ENCODE peak calls at places on chromosomes 1 and 21, in five cellular contexts. One of them, this sample, is unnamed.

GRCh38 chr1:221663321-221663720 is 78.6 kb downstream of the DUSP10 start:
- DNase-seq in activated CD8-positive, alpha-beta memory T cell treated with anti-CD3 and anti-CD28 coated beads, Interleukin-2, amount 10 ng/mL, durations not matched to agents 7 days and 5 days: no peak
- DNase-seq in RKO: no peak
- DNase-seq in endothelial cell: no peak
- DNase-seq in activated CD4-positive, alpha-beta T cell treated with anti-CD3 and anti-CD28 coated beads for 4 hours: no peak
- DNase-seq in this sample: no peak

GRCh38 chr1:63821650-63822049 is 47.8 kb downstream of the ROR1 start:
- DNase-seq in activated CD8-positive, alpha-beta memory T cell treated with anti-CD3 and anti-CD28 coated beads, Interleukin-2, amount 10 ng/mL, durations not matched to agents 7 days and 5 days: no peak
- DNase-seq in RKO: no peak
- DNase-seq in endothelial cell: no peak
- DNase-seq in activated CD4-positive, alpha-beta T cell treated with anti-CD3 and anti-CD28 coated beads for 4 hours: no peak
- DNase-seq in this sample: no peak

GRCh38 chr1:8562881-8563865 is 245.3 kb downstream of the SLC45A1 start:
- DNase-seq in activated CD8-positive, alpha-beta memory T cell treated with anti-CD3 and anti-CD28 coated beads, Interleukin-2, amount 10 ng/mL, durations not matched to agents 7 days and 5 days: no peak
- DNase-seq in RKO: no peak
- DNase-seq in endothelial cell: no peak
- DNase-seq in activated CD4-positive, alpha-beta T cell treated with anti-CD3 and anti-CD28 coated beads for 4 hours: no peak
- DNase-seq in this sample: no peak

GRCh38 chr1:53728196-53728595 is 10.8 kb downstream of the GLIS1 start:
- DNase-seq in activated CD8-positive, alpha-beta memory T cell treated with anti-CD3 and anti-CD28 coated beads, Interleukin-2, amount 10 ng/mL, durations not matched to agents 7 days and 5 days: no peak
- DNase-seq in RKO: no peak
- DNase-seq in endothelial cell: no peak
- DNase-seq in activated CD4-positive, alpha-beta T cell treated with anti-CD3 and anti-CD28 coated beads for 4 hours: no peak
- DNase-seq in this sample: no peak

GRCh38 chr21:43991447-43991991 is 20.6 kb upstream of the TRAPPC10 start:
- DNase-seq in activated CD8-positive, alpha-beta memory T cell treated with anti-CD3 and anti-CD28 coated beads, Interleukin-2, amount 10 ng/mL, durations not matched to agents 7 days and 5 days: no peak
- DNase-seq in RKO: no peak
- DNase-seq in endothelial cell: no peak
- DNase-seq in activated CD4-positive, alpha-beta T cell treated with anti-CD3 and anti-CD28 coated beads for 4 hours: no peak
- DNase-seq in this sample: no peak

GRCh38 chr1:159428536-159428935 is 3.5 kb upstream of the OR10J4 start:
- DNase-seq in activated CD8-positive, alpha-beta memory T cell treated with anti-CD3 and anti-CD28 coated beads, Interleukin-2, amount 10 ng/mL, durations not matched to agents 7 days and 5 days: no peak
- DNase-seq in RKO: no peak
- DNase-seq in endothelial cell: no peak
- DNase-seq in activated CD4-positive, alpha-beta T cell treated with anti-CD3 and anti-CD28 coated beads for 4 hours: no peak
- DNase-seq in this sample: no peak

GRCh38 chr1:183218981-183219621 is 33.0 kb downstream of the LAMC2 start:
- DNase-seq in activated CD8-positive, alpha-beta memory T cell treated with anti-CD3 and anti-CD28 coated beads, Interleukin-2, amount 10 ng/mL, durations not matched to agents 7 days and 5 days: peak
- DNase-seq in RKO: no peak
- DNase-seq in endothelial cell: peak
- DNase-seq in activated CD4-positive, alpha-beta T cell treated with anti-CD3 and anti-CD28 coated beads for 4 hours: peak
- DNase-seq in this sample: no peak

GRCh38 chr1:48338257-48338656 is 115.7 kb downstream of the SLC5A9 start:
- DNase-seq in activated CD8-positive, alpha-beta memory T cell treated with anti-CD3 and anti-CD28 coated beads, Interleukin-2, amount 10 ng/mL, durations not matched to agents 7 days and 5 days: no peak
- DNase-seq in RKO: no peak
- DNase-seq in endothelial cell: no peak
- DNase-seq in activated CD4-positive, alpha-beta T cell treated with anti-CD3 and anti-CD28 coated beads for 4 hours: no peak
- DNase-seq in this sample: no peak

GRCh38 chr1:198929961-198930599 is 291.2 kb downstream of the PTPRC start:
- DNase-seq in activated CD8-positive, alpha-beta memory T cell treated with anti-CD3 and anti-CD28 coated beads, Interleukin-2, amount 10 ng/mL, durations not matched to agents 7 days and 5 days: no peak
- DNase-seq in RKO: no peak
- DNase-seq in endothelial cell: no peak
- DNase-seq in activated CD4-positive, alpha-beta T cell treated with anti-CD3 and anti-CD28 coated beads for 4 hours: no peak
- DNase-seq in this sample: no peak

GRCh38 chr1:43934279-43934985 is 831 bp downstream of the ARTN start:
- DNase-seq in activated CD8-positive, alpha-beta memory T cell treated with anti-CD3 and anti-CD28 coated beads, Interleukin-2, amount 10 ng/mL, durations not matched to agents 7 days and 5 days: peak
- DNase-seq in RKO: peak
- DNase-seq in endothelial cell: peak
- DNase-seq in activated CD4-positive, alpha-beta T cell treated with anti-CD3 and anti-CD28 coated beads for 4 hours: peak
- DNase-seq in this sample: peak

GRCh38 chr1:210222288-210223006 is 10.1 kb upstream of the SERTAD4 start:
- DNase-seq in activated CD8-positive, alpha-beta memory T cell treated with anti-CD3 and anti-CD28 coated beads, Interleukin-2, amount 10 ng/mL, durations not matched to agents 7 days and 5 days: no peak
- DNase-seq in RKO: no peak
- DNase-seq in endothelial cell: no peak
- DNase-seq in activated CD4-positive, alpha-beta T cell treated with anti-CD3 and anti-CD28 coated beads for 4 hours: no peak
- DNase-seq in this sample: no peak

GRCh38 chr1:152026895-152027294 is 9.9 kb downstream of the S100A11 start:
- DNase-seq in activated CD8-positive, alpha-beta memory T cell treated with anti-CD3 and anti-CD28 coated beads, Interleukin-2, amount 10 ng/mL, durations not matched to agents 7 days and 5 days: no peak
- DNase-seq in RKO: no peak
- DNase-seq in endothelial cell: no peak
- DNase-seq in activated CD4-positive, alpha-beta T cell treated with anti-CD3 and anti-CD28 coated beads for 4 hours: no peak
- DNase-seq in this sample: no peak

GRCh38 chr21:15870819-15871218 is 141.0 kb downstream of the USP25 start:
- DNase-seq in activated CD8-positive, alpha-beta memory T cell treated with anti-CD3 and anti-CD28 coated beads, Interleukin-2, amount 10 ng/mL, durations not matched to agents 7 days and 5 days: no peak
- DNase-seq in RKO: no peak
- DNase-seq in endothelial cell: no peak
- DNase-seq in activated CD4-positive, alpha-beta T cell treated with anti-CD3 and anti-CD28 coated beads for 4 hours: no peak
- DNase-seq in this sample: no peak

GRCh38 chr1:38284953-38285352 is 238.4 kb upstream of the POU3F1 start:
- DNase-seq in activated CD8-positive, alpha-beta memory T cell treated with anti-CD3 and anti-CD28 coated beads, Interleukin-2, amount 10 ng/mL, durations not matched to agents 7 days and 5 days: no peak
- DNase-seq in RKO: no peak
- DNase-seq in endothelial cell: no peak
- DNase-seq in activated CD4-positive, alpha-beta T cell treated with anti-CD3 and anti-CD28 coated beads for 4 hours: no peak
- DNase-seq in this sample: no peak

GRCh38 chr1:151720974-151721787 is at the start of gene RIIAD1:
- DNase-seq in activated CD8-positive, alpha-beta memory T cell treated with anti-CD3 and anti-CD28 coated beads, Interleukin-2, amount 10 ng/mL, durations not matched to agents 7 days and 5 days: peak
- DNase-seq in RKO: no peak
- DNase-seq in endothelial cell: peak
- DNase-seq in activated CD4-positive, alpha-beta T cell treated with anti-CD3 and anti-CD28 coated beads for 4 hours: peak
- DNase-seq in this sample: peak

GRCh38 chr1:154598871-154599635 is 8.9 kb downstream of the ADAR start:
- DNase-seq in activated CD8-positive, alpha-beta memory T cell treated with anti-CD3 and anti-CD28 coated beads, Interleukin-2, amount 10 ng/mL, durations not matched to agents 7 days and 5 days: no peak
- DNase-seq in RKO: no peak
- DNase-seq in endothelial cell: no peak
- DNase-seq in activated CD4-positive, alpha-beta T cell treated with anti-CD3 and anti-CD28 coated beads for 4 hours: no peak
- DNase-seq in this sample: no peak

GRCh38 chr1:42379794-42380616 is 587 bp upstream of the RIMKLA start:
- DNase-seq in activated CD8-positive, alpha-beta memory T cell treated with anti-CD3 and anti-CD28 coated beads, Interleukin-2, amount 10 ng/mL, durations not matched to agents 7 days and 5 days: no peak
- DNase-seq in RKO: peak
- DNase-seq in endothelial cell: peak
- DNase-seq in activated CD4-positive, alpha-beta T cell treated with anti-CD3 and anti-CD28 coated beads for 4 hours: no peak
- DNase-seq in this sample: no peak

GRCh38 chr1:209335090-209335692 is 248.3 kb upstream of the CAMK1G start:
- DNase-seq in activated CD8-positive, alpha-beta memory T cell treated with anti-CD3 and anti-CD28 coated beads, Interleukin-2, amount 10 ng/mL, durations not matched to agents 7 days and 5 days: no peak
- DNase-seq in RKO: peak
- DNase-seq in endothelial cell: peak
- DNase-seq in activated CD4-positive, alpha-beta T cell treated with anti-CD3 and anti-CD28 coated beads for 4 hours: no peak
- DNase-seq in this sample: no peak

GRCh38 chr1:153649137-153649866 is 9.2 kb upstream of the SNAPIN start:
- DNase-seq in activated CD8-positive, alpha-beta memory T cell treated with anti-CD3 and anti-CD28 coated beads, Interleukin-2, amount 10 ng/mL, durations not matched to agents 7 days and 5 days: no peak
- DNase-seq in RKO: no peak
- DNase-seq in endothelial cell: no peak
- DNase-seq in activated CD4-positive, alpha-beta T cell treated with anti-CD3 and anti-CD28 coated beads for 4 hours: no peak
- DNase-seq in this sample: no peak

GRCh38 chr1:160807242-160807641 is 11.3 kb downstream of the LY9 start:
- DNase-seq in activated CD8-positive, alpha-beta memory T cell treated with anti-CD3 and anti-CD28 coated beads, Interleukin-2, amount 10 ng/mL, durations not matched to agents 7 days and 5 days: no peak
- DNase-seq in RKO: no peak
- DNase-seq in endothelial cell: no peak
- DNase-seq in activated CD4-positive, alpha-beta T cell treated with anti-CD3 and anti-CD28 coated beads for 4 hours: no peak
- DNase-seq in this sample: no peak

GRCh38 chr21:44301093-44301492 is 1.2 kb downstream of the PFKL start:
- DNase-seq in activated CD8-positive, alpha-beta memory T cell treated with anti-CD3 and anti-CD28 coated beads, Interleukin-2, amount 10 ng/mL, durations not matched to agents 7 days and 5 days: no peak
- DNase-seq in RKO: no peak
- DNase-seq in endothelial cell: no peak
- DNase-seq in activated CD4-positive, alpha-beta T cell treated with anti-CD3 and anti-CD28 coated beads for 4 hours: no peak
- DNase-seq in this sample: no peak

GRCh38 chr1:155093938-155094621 is 15.4 kb downstream of the EFNA3 start:
- DNase-seq in activated CD8-positive, alpha-beta memory T cell treated with anti-CD3 and anti-CD28 coated beads, Interleukin-2, amount 10 ng/mL, durations not matched to agents 7 days and 5 days: no peak
- DNase-seq in RKO: peak
- DNase-seq in endothelial cell: no peak
- DNase-seq in activated CD4-positive, alpha-beta T cell treated with anti-CD3 and anti-CD28 coated beads for 4 hours: no peak
- DNase-seq in this sample: peak

GRCh38 chr1:112501810-112502641 is 6.7 kb upstream of the WNT2B start:
- DNase-seq in activated CD8-positive, alpha-beta memory T cell treated with anti-CD3 and anti-CD28 coated beads, Interleukin-2, amount 10 ng/mL, durations not matched to agents 7 days and 5 days: peak
- DNase-seq in RKO: peak
- DNase-seq in endothelial cell: peak
- DNase-seq in activated CD4-positive, alpha-beta T cell treated with anti-CD3 and anti-CD28 coated beads for 4 hours: peak
- DNase-seq in this sample: peak

GRCh38 chr1:113021430-113022085 is 51.4 kb upstream of the LRIG2 start:
- DNase-seq in activated CD8-positive, alpha-beta memory T cell treated with anti-CD3 and anti-CD28 coated beads, Interleukin-2, amount 10 ng/mL, durations not matched to agents 7 days and 5 days: no peak
- DNase-seq in RKO: no peak
- DNase-seq in endothelial cell: no peak
- DNase-seq in activated CD4-positive, alpha-beta T cell treated with anti-CD3 and anti-CD28 coated beads for 4 hours: no peak
- DNase-seq in this sample: no peak

GRCh38 chr1:117653732-117654484 is 48.1 kb downstream of the TENT5C start:
- DNase-seq in activated CD8-positive, alpha-beta memory T cell treated with anti-CD3 and anti-CD28 coated beads, Interleukin-2, amount 10 ng/mL, durations not matched to agents 7 days and 5 days: peak
- DNase-seq in RKO: no peak
- DNase-seq in endothelial cell: no peak
- DNase-seq in activated CD4-positive, alpha-beta T cell treated with anti-CD3 and anti-CD28 coated beads for 4 hours: peak
- DNase-seq in this sample: no peak

GRCh38 chr1:112242470-112242869 is 153.5 kb upstream of the CTTNBP2NL start:
- DNase-seq in activated CD8-positive, alpha-beta memory T cell treated with anti-CD3 and anti-CD28 coated beads, Interleukin-2, amount 10 ng/mL, durations not matched to agents 7 days and 5 days: no peak
- DNase-seq in RKO: no peak
- DNase-seq in endothelial cell: no peak
- DNase-seq in activated CD4-positive, alpha-beta T cell treated with anti-CD3 and anti-CD28 coated beads for 4 hours: no peak
- DNase-seq in this sample: no peak

This sample was measured in caudate nucleus.